ENCODE peak calls at places on chromosomes 12 and 14, in eight cellular contexts. One of them, this sample, is unnamed.
A peak's percentile ranks its signal among the peaks of the same experiment; 100 is the strongest.

GRCh38 chr12:56590237-56590830 is 39.8 kb downstream of the BAZ2A start:
- DNase-seq in upper lobe of right lung: no peak
- DNase-seq in cardiac muscle cell: peak; percentile 12
- DNase-seq in astrocyte: no peak
- DNase-seq in neural progenitor cell: peak; percentile 45
- DNase-seq in fibroblast of lung: peak; percentile 17
- DNase-seq in stomach: no peak
- DNase-seq in PC-3: peak; percentile 59
- DNase-seq in this sample: peak; percentile 23

GRCh38 chr12:6426882-6427671 is 17.7 kb upstream of the CD27 start:
- DNase-seq in upper lobe of right lung: no peak
- DNase-seq in cardiac muscle cell: no peak
- DNase-seq in astrocyte: no peak
- DNase-seq in neural progenitor cell: no peak
- DNase-seq in fibroblast of lung: no peak
- DNase-seq in stomach: peak; percentile 34
- DNase-seq in PC-3: no peak
- DNase-seq in this sample: no peak

GRCh38 chr12:113889806-113890581 is 76.1 kb downstream of the RBM19 start:
- DNase-seq in upper lobe of right lung: no peak
- DNase-seq in cardiac muscle cell: no peak
- DNase-seq in astrocyte: no peak
- DNase-seq in neural progenitor cell: no peak
- DNase-seq in fibroblast of lung: no peak
- DNase-seq in stomach: no peak
- DNase-seq in PC-3: no peak
- DNase-seq in this sample: no peak

GRCh38 chr12:75323663-75324062 is 6.5 kb downstream of the CAPS2 start:
- DNase-seq in upper lobe of right lung: no peak
- DNase-seq in cardiac muscle cell: no peak
- DNase-seq in astrocyte: no peak
- DNase-seq in neural progenitor cell: no peak
- DNase-seq in fibroblast of lung: no peak
- DNase-seq in stomach: no peak
- DNase-seq in PC-3: no peak
- DNase-seq in this sample: no peak

GRCh38 chr14:31944256-31945073 is 132.6 kb upstream of the ARHGAP5 start:
- DNase-seq in upper lobe of right lung: no peak
- DNase-seq in cardiac muscle cell: no peak
- DNase-seq in astrocyte: no peak
- DNase-seq in neural progenitor cell: no peak
- DNase-seq in fibroblast of lung: no peak
- DNase-seq in stomach: peak; percentile 57
- DNase-seq in PC-3: no peak
- DNase-seq in this sample: no peak

GRCh38 chr14:67623114-67623513 is 3.4 kb downstream of the ARG2 start:
- DNase-seq in upper lobe of right lung: no peak
- DNase-seq in cardiac muscle cell: no peak
- DNase-seq in astrocyte: peak; percentile 42
- DNase-seq in neural progenitor cell: no peak
- DNase-seq in fibroblast of lung: peak; percentile 57
- DNase-seq in stomach: no peak
- DNase-seq in PC-3: peak; percentile 57
- DNase-seq in this sample: no peak

GRCh38 chr14:34012978-34013713 is 62.3 kb upstream of the EGLN3 start:
- DNase-seq in upper lobe of right lung: no peak
- DNase-seq in cardiac muscle cell: no peak
- DNase-seq in astrocyte: no peak
- DNase-seq in neural progenitor cell: no peak
- DNase-seq in fibroblast of lung: no peak
- DNase-seq in stomach: no peak
- DNase-seq in PC-3: no peak
- DNase-seq in this sample: no peak

GRCh38 chr14:33229269-33229924 is 290.7 kb downstream of the NPAS3 start:
- DNase-seq in upper lobe of right lung: no peak
- DNase-seq in cardiac muscle cell: no peak
- DNase-seq in astrocyte: peak; percentile 16
- DNase-seq in neural progenitor cell: no peak
- DNase-seq in fibroblast of lung: peak; percentile 61
- DNase-seq in stomach: no peak
- DNase-seq in PC-3: no peak
- DNase-seq in this sample: no peak

GRCh38 chr12:42482086-42482819 is 107.3 kb downstream of the PRICKLE1 start:
- DNase-seq in upper lobe of right lung: peak; percentile 78
- DNase-seq in cardiac muscle cell: peak; percentile 40
- DNase-seq in astrocyte: peak; percentile 61
- DNase-seq in neural progenitor cell: peak; percentile 52
- DNase-seq in fibroblast of lung: peak; percentile 56
- DNase-seq in stomach: peak; percentile 72
- DNase-seq in PC-3: peak; percentile 69
- DNase-seq in this sample: peak; percentile 37

GRCh38 chr14:24367506-24368214 is at the start of gene NFATC4:
- DNase-seq in upper lobe of right lung: no peak
- DNase-seq in cardiac muscle cell: peak; percentile 93
- DNase-seq in astrocyte: peak; percentile 88
- DNase-seq in neural progenitor cell: peak; percentile 87
- DNase-seq in fibroblast of lung: peak; percentile 99
- DNase-seq in stomach: peak; percentile 70
- DNase-seq in PC-3: peak; percentile 83
- DNase-seq in this sample: peak; percentile 93

GRCh38 chr12:114990396-114990795 is 306.4 kb upstream of the TBX3 start:
- DNase-seq in upper lobe of right lung: no peak
- DNase-seq in cardiac muscle cell: no peak
- DNase-seq in astrocyte: no peak
- DNase-seq in neural progenitor cell: no peak
- DNase-seq in fibroblast of lung: no peak
- DNase-seq in stomach: no peak
- DNase-seq in PC-3: no peak
- DNase-seq in this sample: no peak

GRCh38 chr14:90405755-90406154 is 8.9 kb downstream of the CALM1 start:
- DNase-seq in upper lobe of right lung: no peak
- DNase-seq in cardiac muscle cell: no peak
- DNase-seq in astrocyte: no peak
- DNase-seq in neural progenitor cell: no peak
- DNase-seq in fibroblast of lung: no peak
- DNase-seq in stomach: no peak
- DNase-seq in PC-3: no peak
- DNase-seq in this sample: no peak

GRCh38 chr12:49296034-49296835 is 1.3 kb downstream of the PRPH start:
- DNase-seq in upper lobe of right lung: peak; percentile 82
- DNase-seq in cardiac muscle cell: peak; percentile 57
- DNase-seq in astrocyte: no peak
- DNase-seq in neural progenitor cell: peak; percentile 78
- DNase-seq in fibroblast of lung: no peak
- DNase-seq in stomach: peak; percentile 57
- DNase-seq in PC-3: peak; percentile 64
- DNase-seq in this sample: no peak

GRCh38 chr12:76398106-76398505 is 49.9 kb upstream of the BBS10 start:
- DNase-seq in upper lobe of right lung: no peak
- DNase-seq in cardiac muscle cell: no peak
- DNase-seq in astrocyte: peak; percentile 34
- DNase-seq in neural progenitor cell: no peak
- DNase-seq in fibroblast of lung: no peak
- DNase-seq in stomach: no peak
- DNase-seq in PC-3: no peak
- DNase-seq in this sample: no peak

GRCh38 chr12:47817272-47818006 is 2.3 kb downstream of the HDAC7 start:
- DNase-seq in upper lobe of right lung: peak; percentile 58
- DNase-seq in cardiac muscle cell: no peak
- DNase-seq in astrocyte: no peak
- DNase-seq in neural progenitor cell: peak; percentile 46
- DNase-seq in fibroblast of lung: no peak
- DNase-seq in stomach: no peak
- DNase-seq in PC-3: no peak
- DNase-seq in this sample: no peak

GRCh38 chr12:100688451-100688864 is 106.1 kb upstream of the ANO4 start:
- DNase-seq in upper lobe of right lung: no peak
- DNase-seq in cardiac muscle cell: no peak
- DNase-seq in astrocyte: no peak
- DNase-seq in neural progenitor cell: no peak
- DNase-seq in fibroblast of lung: no peak
- DNase-seq in stomach: no peak
- DNase-seq in PC-3: no peak
- DNase-seq in this sample: no peak

GRCh38 chr14:75277000-75277795 is 1.4 kb upstream of the FOS start:
- DNase-seq in upper lobe of right lung: peak; percentile 95
- DNase-seq in cardiac muscle cell: peak; percentile 90
- DNase-seq in astrocyte: peak; percentile 80
- DNase-seq in neural progenitor cell: peak; percentile 92
- DNase-seq in fibroblast of lung: peak; percentile 89
- DNase-seq in stomach: peak; percentile 90
- DNase-seq in PC-3: peak; percentile 74
- DNase-seq in this sample: peak; percentile 91

GRCh38 chr12:92426346-92426745 is 276.4 kb upstream of the PLEKHG7 start:
- DNase-seq in upper lobe of right lung: no peak
- DNase-seq in cardiac muscle cell: peak; percentile 26
- DNase-seq in astrocyte: no peak
- DNase-seq in neural progenitor cell: no peak
- DNase-seq in fibroblast of lung: no peak
- DNase-seq in stomach: no peak
- DNase-seq in PC-3: no peak
- DNase-seq in this sample: no peak

GRCh38 chr12:6115389-6115788 is 9.1 kb downstream of the VWF start:
- DNase-seq in upper lobe of right lung: no peak
- DNase-seq in cardiac muscle cell: no peak
- DNase-seq in astrocyte: no peak
- DNase-seq in neural progenitor cell: no peak
- DNase-seq in fibroblast of lung: no peak
- DNase-seq in stomach: no peak
- DNase-seq in PC-3: peak; percentile 4
- DNase-seq in this sample: no peak

GRCh38 chr12:96199465-96199864 is 5.3 kb downstream of the ELK3 start:
- DNase-seq in upper lobe of right lung: no peak
- DNase-seq in cardiac muscle cell: no peak
- DNase-seq in astrocyte: no peak
- DNase-seq in neural progenitor cell: no peak
- DNase-seq in fibroblast of lung: no peak
- DNase-seq in stomach: no peak
- DNase-seq in PC-3: no peak
- DNase-seq in this sample: no peak
- H3K4me3 ChIP-seq in upper lobe of right lung: no peak overlapping the region
- H3K4me3 ChIP-seq in cardiac muscle cell: no peak overlapping the region
- H3K4me3 ChIP-seq in astrocyte: peak overlapping the region; percentile 40
- H3K4me3 ChIP-seq in neural progenitor cell: no peak overlapping the region
- H3K4me3 ChIP-seq in fibroblast of lung: no peak overlapping the region
- H3K4me3 ChIP-seq in stomach: no peak overlapping the region
- H3K4me3 ChIP-seq in PC-3: peak overlapping the region; percentile 48
- H3K4me3 ChIP-seq in this sample: no peak overlapping the region

DNA sequence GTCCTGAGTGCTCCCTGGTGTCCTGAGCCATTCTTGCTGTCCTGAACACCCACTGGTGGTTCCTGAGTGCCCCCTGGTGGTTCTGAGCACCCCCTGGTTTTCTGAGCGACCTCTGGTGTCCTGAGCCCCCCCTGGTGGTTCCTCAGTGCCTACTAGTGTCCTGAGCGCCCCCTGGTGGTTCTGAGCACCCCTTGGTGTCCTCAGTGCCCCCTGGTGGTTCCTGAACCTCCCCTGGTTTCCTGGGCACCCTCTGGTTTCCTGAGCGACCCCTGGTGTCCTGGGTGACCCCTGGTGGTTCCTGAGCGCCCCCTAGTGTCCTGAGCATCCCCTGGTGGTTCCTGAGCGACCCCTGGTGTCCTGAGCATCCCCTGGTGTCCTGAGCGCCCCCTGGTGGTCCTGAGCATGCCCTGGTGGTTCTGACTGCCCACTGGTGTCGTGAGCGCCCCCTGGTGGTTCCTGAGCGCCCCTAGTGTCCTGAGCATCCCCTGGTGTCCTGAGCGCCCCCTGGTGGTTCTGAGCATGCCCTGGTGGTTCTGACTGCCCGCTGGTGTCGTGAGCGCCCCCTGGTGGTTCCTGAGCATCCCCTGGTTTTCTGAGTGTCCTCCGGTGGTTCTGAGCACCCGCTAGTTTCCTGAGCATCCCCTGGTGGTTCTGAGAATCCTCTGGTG is 473.1 kb downstream of the TMEM121 start:
- DNase-seq in upper lobe of right lung: peak; percentile 78
- DNase-seq in cardiac muscle cell: no peak
- DNase-seq in astrocyte: no peak
- DNase-seq in neural progenitor cell: peak; percentile 10
- DNase-seq in fibroblast of lung: no peak
- DNase-seq in stomach: peak; percentile 68
- DNase-seq in PC-3: no peak
- DNase-seq in this sample: no peak
- TF ChIP-seq CTCF in upper lobe of right lung: peak; percentile 46
- TF ChIP-seq CTCF in cardiac muscle cell: peak; percentile 3
- TF ChIP-seq CTCF in astrocyte: peak; percentile 15
- TF ChIP-seq CTCF in neural progenitor cell: peak; percentile 43
- TF ChIP-seq CTCF in fibroblast of lung: peak; percentile 20
- TF ChIP-seq CTCF in stomach: no peak
- TF ChIP-seq CTCF in PC-3: peak; percentile 47
- TF ChIP-seq CTCF in this sample: peak; percentile 59

GRCh38 chr14:37658174-37658573 is 62.7 kb downstream of the TTC6 start:
- DNase-seq in upper lobe of right lung: no peak
- DNase-seq in cardiac muscle cell: no peak
- DNase-seq in astrocyte: no peak
- DNase-seq in neural progenitor cell: no peak
- DNase-seq in fibroblast of lung: no peak
- DNase-seq in stomach: no peak
- DNase-seq in PC-3: peak; percentile 77
- DNase-seq in this sample: no peak

GRCh38 chr14:37650356-37651037 is 55.1 kb downstream of the TTC6 start:
- DNase-seq in upper lobe of right lung: no peak
- DNase-seq in cardiac muscle cell: no peak
- DNase-seq in astrocyte: no peak
- DNase-seq in neural progenitor cell: peak; percentile 41
- DNase-seq in fibroblast of lung: no peak
- DNase-seq in stomach: no peak
- DNase-seq in PC-3: peak; percentile 75
- DNase-seq in this sample: peak; percentile 2

GRCh38 chr14:37652042-37652441 is 56.6 kb downstream of the TTC6 start:
- DNase-seq in upper lobe of right lung: no peak
- DNase-seq in cardiac muscle cell: no peak
- DNase-seq in astrocyte: no peak
- DNase-seq in neural progenitor cell: no peak
- DNase-seq in fibroblast of lung: no peak
- DNase-seq in stomach: no peak
- DNase-seq in PC-3: no peak
- DNase-seq in this sample: no peak

DNA sequence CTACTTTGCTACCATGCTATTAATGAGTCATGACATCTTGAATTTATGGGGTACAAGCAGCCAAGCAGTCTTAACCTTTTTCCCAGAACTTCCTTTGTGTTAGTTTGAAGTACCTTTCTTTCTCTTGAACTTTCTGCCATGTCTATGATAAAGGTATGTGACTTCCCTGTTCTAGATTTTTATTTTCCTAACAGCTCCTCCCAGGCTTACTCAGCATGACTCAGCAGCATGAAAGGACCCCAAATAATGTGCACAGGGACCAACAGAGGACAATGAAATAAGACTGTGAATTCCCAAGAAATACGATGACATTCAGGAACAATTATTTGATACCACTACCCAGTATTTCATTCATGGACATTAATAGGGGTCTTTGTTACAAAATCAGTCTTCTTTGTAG is 60.0 kb downstream of the TTC6 start:
- DNase-seq in upper lobe of right lung: no peak
- DNase-seq in cardiac muscle cell: no peak
- DNase-seq in astrocyte: peak; percentile 23
- DNase-seq in neural progenitor cell: no peak
- DNase-seq in fibroblast of lung: peak; percentile 29
- DNase-seq in stomach: no peak
- DNase-seq in PC-3: peak; percentile 82
- DNase-seq in this sample: peak; percentile 26
- H3K27ac ChIP-seq in upper lobe of right lung: no peak overlapping the region
- H3K27ac ChIP-seq in cardiac muscle cell: no peak overlapping the region
- H3K27ac ChIP-seq in astrocyte: no peak overlapping the region
- H3K27ac ChIP-seq in neural progenitor cell: no peak overlapping the region
- H3K27ac ChIP-seq in fibroblast of lung: no peak overlapping the region
- H3K27ac ChIP-seq in stomach: no peak overlapping the region
- H3K27ac ChIP-seq in PC-3: peak overlapping the region; percentile 60
- H3K27ac ChIP-seq in this sample: no peak overlapping the region

GRCh38 chr14:64974563-64974962 is 2.4 kb upstream of the RAB15 start:
- DNase-seq in upper lobe of right lung: no peak
- DNase-seq in cardiac muscle cell: no peak
- DNase-seq in astrocyte: no peak
- DNase-seq in neural progenitor cell: peak; percentile 28
- DNase-seq in fibroblast of lung: no peak
- DNase-seq in stomach: no peak
- DNase-seq in PC-3: no peak
- DNase-seq in this sample: no peak
- H3K4me3 ChIP-seq in upper lobe of right lung: no peak overlapping the region
- H3K4me3 ChIP-seq in cardiac muscle cell: no peak overlapping the region
- H3K4me3 ChIP-seq in astrocyte: no peak overlapping the region
- H3K4me3 ChIP-seq in neural progenitor cell: no peak overlapping the region
- H3K4me3 ChIP-seq in fibroblast of lung: no peak overlapping the region
- H3K4me3 ChIP-seq in stomach: no peak overlapping the region
- H3K4me3 ChIP-seq in PC-3: no peak overlapping the region
- H3K4me3 ChIP-seq in this sample: no peak overlapping the region